ENCODE peak calls at places on chromosomes 4 and X, in four cellular contexts. M is GM12878, Y is HepG2, X is SK-N-SH. J is an unnamed sample.

GRCh38 chrX:68721991-68722860 is 74.8 kb downstream of the STARD8 start:
- DNase-seq in M (no peak), Y (no peak), X (no peak), J (no peak)

GRCh38 chr4:123866796-123867195 is 470.2 kb downstream of the SPRY1 start:
- DNase-seq in M (no peak), Y (peak), X (no peak), J (no peak)

GRCh38 chr4:38669233-38669632 is 5.2 kb downstream of the KLF3 start:
- DNase-seq in M (no peak), Y (no peak), X (no peak), J (no peak)

GRCh38 chrX:67614006-67614405 is 70.2 kb downstream of the AR start:
- DNase-seq in M (no peak), Y (no peak), X (no peak), J (no peak)

GRCh38 chr4:165207431-165208321 is at the start of gene KLHL2:
- DNase-seq in M (no peak), Y (peak), X (peak), J (peak)

GRCh38 chr4:650951-651883 is 22.9 kb downstream of the ATP5ME start:
- DNase-seq in M (no peak), Y (no peak), X (no peak), J (no peak)

GRCh38 chr4:2318885-2319284 is 57.0 kb upstream of the MXD4 start:
- DNase-seq in M (no peak), Y (no peak), X (no peak), J (no peak)

GRCh38 chr4:185840201-185840600 is 28.2 kb upstream of the SORBS2 start:
- DNase-seq in M (no peak), Y (no peak), X (no peak), J (no peak)

GRCh38 chrX:10634681-10635161 is 14.3 kb upstream of the MID1 start:
- DNase-seq in M (no peak), Y (no peak), X (no peak), J (peak)

GRCh38 chrX:120358687-120359086 is 3.2 kb upstream of the ATP1B4 start:
- DNase-seq in M (no peak), Y (no peak), X (no peak), J (no peak)

GRCh38 chrX:1763294-1763693 is 148.4 kb downstream of the ASMT start:
- DNase-seq in M (no peak), Y (no peak), X (no peak), J (no peak)

GRCh38 chrX:1767026-1767425 is 152.2 kb downstream of the ASMT start:
- DNase-seq in M (no peak), Y (no peak), X (no peak), J (no peak)
- TF ChIP-seq EP300 in M (no peak), Y (no peak), X (no peak), J (no peak)

GRCh38 chr4:110130578-110131358 is 67.6 kb downstream of the ELOVL6 start:
- DNase-seq in M (no peak), Y (no peak), X (no peak), J (no peak)
- TF ChIP-seq PBX3 in M (no peak), Y (no peak), X (no peak), J (no peak)

DNA sequence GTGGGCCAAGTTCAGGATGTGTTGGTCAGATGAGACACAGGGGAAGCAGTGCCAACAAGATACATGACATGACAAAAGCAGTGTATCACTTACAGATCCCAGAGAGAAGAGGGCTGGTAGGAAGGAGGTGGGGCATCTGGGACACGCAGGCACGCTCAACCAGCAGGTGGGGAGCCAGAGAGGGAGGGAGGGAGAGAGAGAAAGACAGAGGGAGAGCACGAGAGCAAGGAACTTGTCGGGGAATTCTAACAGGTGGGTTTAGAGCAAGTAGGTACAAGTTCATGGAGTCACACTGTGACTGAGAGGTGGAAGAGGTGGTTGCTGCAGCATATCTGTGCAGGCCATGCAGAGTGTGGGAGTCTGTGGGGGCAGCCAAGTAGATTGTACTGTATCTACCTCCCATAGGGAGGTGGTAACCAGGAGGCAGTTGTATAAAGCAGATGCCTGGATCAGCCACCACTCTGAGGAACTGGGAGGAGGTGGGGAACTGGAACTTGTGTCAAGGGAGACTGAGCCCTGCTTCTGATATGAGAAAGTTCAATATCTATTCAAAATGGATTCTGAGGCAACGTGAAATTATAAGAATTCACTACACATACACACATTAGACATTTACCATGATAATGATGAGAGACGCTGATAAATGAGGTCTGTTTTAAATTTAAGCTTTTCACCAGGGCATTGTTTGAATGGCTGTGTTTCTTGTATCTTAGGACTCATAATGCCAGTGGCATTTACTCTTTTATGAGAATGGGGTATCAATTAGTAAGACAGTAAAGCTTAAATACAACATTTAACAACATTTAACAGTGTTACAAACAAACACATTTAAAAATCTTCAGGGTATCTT is 43.7 kb downstream of the BBS12 start:
- DNase-seq in M (no peak), Y (no peak), X (no peak), J (no peak)
- TF ChIP-seq EP300 in M (no peak), Y (no peak), X (no peak), J (no peak)

GRCh38 chr4:169005453-169006099 is 4.5 kb downstream of the CBR4 start:
- DNase-seq in M (no peak), Y (peak), X (no peak), J (no peak)
- TF ChIP-seq PBX3 in M (no peak), Y (no peak), X (no peak), J (no peak)

DNA sequence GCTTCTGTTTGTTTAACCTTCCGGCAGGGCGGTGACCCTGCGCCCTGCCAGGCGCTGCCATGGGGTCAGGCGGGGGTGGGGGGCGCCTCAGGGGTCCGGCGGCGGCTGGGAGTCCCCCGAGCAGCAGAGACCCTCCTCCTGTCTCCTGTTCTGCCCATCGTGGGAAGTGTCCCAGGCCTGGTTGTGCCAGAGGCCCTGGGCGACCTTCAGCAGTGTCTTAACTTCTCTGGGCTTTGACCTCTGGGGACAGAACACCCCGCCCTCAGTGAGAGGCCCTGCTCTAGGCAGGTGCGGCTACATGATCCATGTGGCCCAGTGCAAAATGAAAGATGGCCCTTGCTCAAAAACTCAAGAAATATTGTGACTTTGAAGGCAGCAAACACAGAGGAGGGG is 22.8 kb upstream of the HMX1 start:
- DNase-seq in M (no peak), Y (no peak), X (no peak), J (no peak)
- TF ChIP-seq EP300 in M (no peak), Y (no peak), X (no peak), J (no peak)

J was measured in A549.